ENCODE peak calls at places on chromosomes 3 and 15, in six cellular contexts. U is NB4, E is bronchial epithelial cell, Y is stomach, T is HT-29, O is psoas muscle. R is an unnamed sample.

GRCh38 chr3:109702252-109702651 is 364.9 kb upstream of the DPPA4 start:
- DNase-seq in E (peak), U (peak), O (no peak), Y (no peak), T (no peak), R (peak)

GRCh38 chr3:7536510-7536909 is 675.6 kb downstream of the GRM7 start:
- DNase-seq in E (peak), Y (no peak), U (no peak), T (no peak), O (no peak), R (no peak)

GRCh38 chr3:167913218-167913902 is 177.8 kb downstream of the SERPINI1 start:
- DNase-seq in Y (no peak), T (peak), O (no peak), E (peak), U (peak), R (no peak)

GRCh38 chr3:168124791-168125190 is 29.1 kb upstream of the GOLIM4 start:
- DNase-seq in E (no peak), Y (no peak), U (no peak), O (no peak), T (no peak), R (no peak)

GRCh38 chr3:134404366-134404885 is 30.2 kb upstream of the AMOTL2 start:
- DNase-seq in U (no peak), O (no peak), T (no peak), Y (no peak), E (no peak), R (no peak)

GRCh38 chr15:78388865-78389264 is 48.7 kb downstream of the CRABP1 start:
- DNase-seq in U (no peak), Y (peak), T (no peak), O (no peak), E (no peak), R (no peak)

GRCh38 chr15:86743283-86743903 is 663.7 kb downstream of the AGBL1 start:
- DNase-seq in E (peak), O (peak), U (peak), T (peak), Y (peak), R (peak)

GRCh38 chr3:119301001-119301400 is 6.8 kb downstream of the ARHGAP31 start:
- DNase-seq in E (no peak), T (no peak), U (no peak), O (no peak), Y (no peak), R (no peak)

GRCh38 chr3:42906085-42906904 is at the start of gene ZNF662:
- DNase-seq in O (peak), U (no peak), E (no peak), Y (peak), T (no peak), R (no peak)

GRCh38 chr15:84878504-84878903 is 6.0 kb upstream of the SLC28A1 start:
- DNase-seq in E (peak), U (peak), O (peak), T (peak), Y (peak), R (peak)

GRCh38 chr15:39682366-39682765 is 100.3 kb downstream of the FSIP1 start:
- DNase-seq in Y (no peak), U (no peak), T (no peak), O (no peak), E (no peak), R (no peak)

GRCh38 chr15:84827246-84827645 is 10.1 kb downstream of the ALPK3 start:
- DNase-seq in Y (no peak), O (no peak), U (no peak), E (no peak), T (no peak), R (no peak)

GRCh38 chr3:126568776-126569342 is 10.1 kb upstream of the C3orf22 start:
- DNase-seq in E (no peak), U (no peak), T (no peak), O (no peak), Y (no peak), R (no peak)

GRCh38 chr3:86991482-86991815 is 500 bp upstream of the VGLL3 start:
- DNase-seq in Y (no peak), U (no peak), T (no peak), E (peak), O (no peak), R (no peak)

GRCh38 chr3:111845996-111846395 is 13.1 kb upstream of the PHLDB2 start:
- DNase-seq in Y (no peak), U (no peak), E (no peak), O (no peak), T (no peak), R (no peak)

GRCh38 chr15:44536298-44536961 is 517 bp upstream of the EIF3J start:
- DNase-seq in T (peak), O (peak), Y (peak), E (peak), U (no peak), R (peak)

GRCh38 chr3:4417449-4417848 is 49.6 kb downstream of the SUMF1 start:
- DNase-seq in Y (no peak), U (no peak), E (peak), O (no peak), T (no peak), R (no peak)

GRCh38 chr15:25136119-25136518 is 181.3 kb downstream of the SNRPN start:
- DNase-seq in O (no peak), Y (no peak), E (no peak), T (peak), U (peak), R (no peak)

GRCh38 chr3:170178631-170179030 is 2.9 kb downstream of the PHC3 start:
- DNase-seq in E (no peak), U (peak), Y (no peak), T (no peak), O (no peak), R (no peak)

GRCh38 chr15:28981921-28982320 is 96.1 kb downstream of the APBA2 start:
- DNase-seq in O (no peak), E (no peak), T (no peak), Y (no peak), U (no peak), R (no peak)

GRCh38 chr3:39107056-39107873 is at the start of the genes GORASP1 and TTC21A:
- DNase-seq in O (peak), U (peak), Y (peak), T (peak), E (peak), R (peak)

GRCh38 chr15:42911058-42911592 is 9.5 kb downstream of the TTBK2 start:
- DNase-seq in T (no peak), U (no peak), Y (no peak), E (no peak), O (no peak), R (no peak)

GRCh38 chr15:79105141-79105540 is 14.6 kb upstream of the RASGRF1 start:
- DNase-seq in O (no peak), E (no peak), T (no peak), U (no peak), Y (no peak), R (no peak)

GRCh38 chr3:107431048-107431297 is 53.7 kb downstream of the CCDC54 start:
- DNase-seq in T (peak), U (peak), O (no peak), Y (no peak), E (no peak), R (no peak)

GRCh38 chr15:93483923-93484322 is 394.9 kb upstream of the RGMA start:
- DNase-seq in E (no peak), O (no peak), Y (no peak), T (no peak), U (no peak), R (no peak)

GRCh38 chr3:128726691-128727031 is 678 bp downstream of the RAB7A start:
- DNase-seq in U (peak), E (peak), T (peak), Y (peak), O (peak), R (peak)

GRCh38 chr15:85858586-85859375 is 64.1 kb upstream of the KLHL25 start:
- DNase-seq in T (peak), E (peak), O (peak), Y (peak), U (peak), R (peak)

GRCh38 chr3:57060089-57060829 is at the start of gene SPATA12:
- DNase-seq in Y (peak), E (peak), O (peak), T (peak), U (peak), R (peak)

GRCh38 chr3:115975796-115976195 is 352.5 kb downstream of the GAP43 start:
- DNase-seq in U (no peak), O (no peak), T (no peak), Y (no peak), E (no peak), R (no peak)

GRCh38 chr3:127955680-127956079 is 40.6 kb downstream of the KBTBD12 start:
- DNase-seq in Y (no peak), E (no peak), T (no peak), U (no peak), O (no peak), R (no peak)

GRCh38 chr15:43390723-43391122 is 19.8 kb downstream of the TUBGCP4 start:
- DNase-seq in U (peak), Y (no peak), T (no peak), O (no peak), E (peak), R (no peak)

GRCh38 chr3:62793961-62794360 is 81.3 kb downstream of the CADPS start:
- DNase-seq in E (no peak), O (no peak), Y (no peak), U (no peak), T (no peak), R (no peak)

GRCh38 chr3:18369561-18370185 is 55.5 kb downstream of the SATB1 start:
- DNase-seq in Y (no peak), O (no peak), E (no peak), U (no peak), T (no peak), R (no peak)

GRCh38 chr3:177478170-177478859 is 281.0 kb upstream of the TBL1XR1 start:
- DNase-seq in Y (peak), E (peak), U (no peak), O (no peak), T (peak), R (peak)

GRCh38 chr15:75307778-75308390 is 25.2 kb downstream of the GOLGA6D start:
- DNase-seq in O (no peak), E (peak), U (peak), Y (peak), T (peak), R (peak)

GRCh38 chr3:6204891-6205290 is 656.0 kb upstream of the GRM7 start:
- DNase-seq in U (peak), O (no peak), Y (no peak), T (peak), E (no peak), R (no peak)

R was measured in Calu3.